ENCODE peak calls at places on chromosomes 5 and 9, in seven cellular contexts. K, Y, O, F, L, X and M are unnamed samples.

GRCh38 chr9:113436753-113437515 is 26.4 kb downstream of the C9orf43 start:
- DNase-seq in O (no peak), L (no peak), F (no peak), Y (no peak), X (no peak), K (no peak), M (no peak)

GRCh38 chr5:73544429-73545402 is 20.7 kb downstream of the ANKRA2 start:
- DNase-seq in K (no peak), O (no peak), L (no peak), X (no peak), F (no peak), Y (peak; percentile 92), M (no peak)

GRCh38 chr9:133770076-133770777 is 32.1 kb upstream of the SARDH start:
- DNase-seq in O (no peak), K (peak; percentile 9), L (no peak), F (no peak), X (no peak), Y (no peak), M (no peak)

GRCh38 chr5:34842554-34842953 is 3.6 kb downstream of the TTC23L start:
- DNase-seq in F (no peak), O (no peak), X (no peak), L (no peak), K (no peak), Y (no peak), M (no peak)

GRCh38 chr5:128304121-128304520 is 220.6 kb downstream of the SLC12A2 start:
- DNase-seq in F (no peak), K (no peak), Y (peak; percentile 35), X (no peak), O (no peak), L (no peak), M (no peak)

GRCh38 chr5:5886812-5887486 is 464.5 kb downstream of the ICE1 start:
- DNase-seq in O (peak; percentile 3), Y (no peak), L (peak; percentile 91), F (no peak), K (no peak), X (peak; percentile 17), M (peak; percentile 64)

GRCh38 chr5:89218364-89218763 is 335.4 kb upstream of the MEF2C start:
- DNase-seq in K (no peak), L (no peak), Y (no peak), X (no peak), F (no peak), O (no peak), M (no peak)

GRCh38 chr5:567664-568060 is 43.4 kb upstream of the SLC9A3 start:
- DNase-seq in O (no peak), L (no peak), K (no peak), X (no peak), Y (no peak), F (no peak), M (no peak)

GRCh38 chr5:132463808-132464154 is 26.8 kb downstream of the IRF1 start:
- DNase-seq in X (no peak), Y (no peak), L (no peak), O (no peak), F (no peak), K (no peak), M (no peak)

GRCh38 chr9:79583957-79584654 is 12.3 kb downstream of the TLE4 start:
- DNase-seq in X (peak; percentile 22), F (no peak), L (no peak), O (no peak), K (no peak), Y (no peak), M (peak; percentile 31)

GRCh38 chr9:137697832-137698231 is 79.0 kb downstream of the EHMT1 start:
- DNase-seq in L (no peak), Y (no peak), F (no peak), O (no peak), X (no peak), K (no peak), M (no peak)

GRCh38 chr9:128807827-128808226 is 10.5 kb upstream of the ENDOG start:
- DNase-seq in X (no peak), K (no peak), O (no peak), Y (no peak), F (no peak), L (no peak), M (no peak)

GRCh38 chr5:73299017-73299630 is 126.1 kb downstream of the TMEM174 start:
- DNase-seq in K (no peak), Y (no peak), O (no peak), X (no peak), L (peak; percentile 87), F (no peak), M (peak; percentile 45)

GRCh38 chr9:40928803-40929487 is 199.5 kb downstream of the FOXD4L6 start:
- DNase-seq in O (no peak), K (no peak), X (no peak), Y (no peak), F (no peak), L (no peak), M (no peak)

GRCh38 chr9:129194222-129194621 is 16.2 kb upstream of the IER5L start:
- DNase-seq in X (no peak), O (no peak), Y (no peak), F (no peak), K (no peak), L (no peak), M (no peak)

GRCh38 chr9:134534661-134535080 is 106.9 kb upstream of the COL5A1 start:
- DNase-seq in L (no peak), O (no peak), K (no peak), X (no peak), Y (no peak), F (no peak), M (no peak)

GRCh38 chr5:157540707-157541451 is 34.7 kb downstream of the ADAM19 start:
- DNase-seq in X (peak; percentile 45), K (no peak), O (no peak), Y (no peak), F (no peak), L (no peak), M (peak; percentile 17)

GRCh38 chr5:124927735-124928134 is 181.3 kb upstream of the ZNF608 start:
- DNase-seq in K (no peak), F (no peak), Y (no peak), X (no peak), O (no peak), L (no peak), M (no peak)

GRCh38 chr9:86341007-86341491 is 13.2 kb downstream of the TUT7 start:
- DNase-seq in L (no peak), Y (no peak), X (no peak), K (no peak), F (no peak), O (no peak), M (no peak)

GRCh38 chr5:54529565-54529964 is 12.0 kb downstream of the SNX18 start:
- DNase-seq in K (no peak), X (no peak), F (no peak), L (no peak), O (no peak), Y (no peak), M (no peak)

GRCh38 chr9:131835132-131835910 is 95.4 kb upstream of the RAPGEF1 start:
- DNase-seq in K (no peak), O (no peak), F (no peak), Y (no peak), L (no peak), X (no peak), M (no peak)

GRCh38 chr5:124156408-124157027 is 589.9 kb downstream of the ZNF608 start:
- DNase-seq in Y (no peak), O (no peak), X (no peak), L (no peak), K (no peak), F (no peak), M (no peak)

GRCh38 chr5:60677831-60678664 is 21.9 kb downstream of the DEPDC1B start:
- DNase-seq in F (peak; percentile 15), K (no peak), Y (peak; percentile 5), X (no peak), O (no peak), L (peak; percentile 28), M (no peak)

GRCh38 chr5:55594636-55595035 is 59.9 kb upstream of the PLPP1 start:
- DNase-seq in L (no peak), O (no peak), Y (no peak), K (no peak), F (no peak), X (no peak), M (no peak)

GRCh38 chr5:107698286-107698685 is 27.5 kb upstream of the EFNA5 start:
- DNase-seq in K (no peak), L (no peak), F (no peak), X (no peak), Y (no peak), O (no peak), M (no peak)